ENCODE peak calls at places on chromosomes 13 and 19, in eight cellular contexts. W, A, D, Q, X, S, U and C are unnamed samples.

GRCh38 chr13:98142427-98143156 is at the start of gene FARP1:
- DNase-seq in W (peak; percentile 76), A (peak; percentile 71), D (peak; percentile 79), Q (no peak), X (peak; percentile 91), S (peak; percentile 89), U (peak; percentile 94), C (no peak)

GRCh38 chr13:76463314-76463713 is 422.9 kb downstream of the KCTD12 start:
- DNase-seq in W (no peak), A (no peak), D (peak; percentile 69), Q (no peak), X (no peak), S (no peak), U (no peak), C (no peak)

GRCh38 chr13:43319617-43320444 is 296.4 kb downstream of the DNAJC15 start:
- DNase-seq in W (no peak), A (no peak), D (no peak), Q (no peak), X (no peak), S (no peak), U (peak; percentile 57), C (no peak)

GRCh38 chr19:29672933-29673336 is 7.7 kb downstream of the PLEKHF1 start:
- DNase-seq in W (no peak), A (no peak), D (no peak), Q (no peak), X (no peak), S (no peak), U (no peak), C (no peak)

GRCh38 chr13:37681295-37682032 is 82.9 kb upstream of the POSTN start:
- DNase-seq in W (no peak), A (no peak), D (peak; percentile 46), Q (no peak), X (no peak), S (no peak), U (no peak), C (no peak)

GRCh38 chr13:75636339-75637095 is 387 bp downstream of the LMO7 start:
- DNase-seq in W (peak; percentile 25), A (no peak), D (peak; percentile 36), Q (no peak), X (peak; percentile 10), S (peak; percentile 24), U (peak; percentile 61), C (no peak)

GRCh38 chr19:19528721-19529490 is at the start of gene YJEFN3:
- DNase-seq in W (no peak), A (no peak), D (no peak), Q (no peak), X (no peak), S (no peak), U (peak; percentile 61), C (no peak)

GRCh38 chr13:40101708-40102359 is 446.4 kb downstream of the COG6 start:
- DNase-seq in W (no peak), A (no peak), D (no peak), Q (no peak), X (no peak), S (no peak), U (no peak), C (no peak)

DNA sequence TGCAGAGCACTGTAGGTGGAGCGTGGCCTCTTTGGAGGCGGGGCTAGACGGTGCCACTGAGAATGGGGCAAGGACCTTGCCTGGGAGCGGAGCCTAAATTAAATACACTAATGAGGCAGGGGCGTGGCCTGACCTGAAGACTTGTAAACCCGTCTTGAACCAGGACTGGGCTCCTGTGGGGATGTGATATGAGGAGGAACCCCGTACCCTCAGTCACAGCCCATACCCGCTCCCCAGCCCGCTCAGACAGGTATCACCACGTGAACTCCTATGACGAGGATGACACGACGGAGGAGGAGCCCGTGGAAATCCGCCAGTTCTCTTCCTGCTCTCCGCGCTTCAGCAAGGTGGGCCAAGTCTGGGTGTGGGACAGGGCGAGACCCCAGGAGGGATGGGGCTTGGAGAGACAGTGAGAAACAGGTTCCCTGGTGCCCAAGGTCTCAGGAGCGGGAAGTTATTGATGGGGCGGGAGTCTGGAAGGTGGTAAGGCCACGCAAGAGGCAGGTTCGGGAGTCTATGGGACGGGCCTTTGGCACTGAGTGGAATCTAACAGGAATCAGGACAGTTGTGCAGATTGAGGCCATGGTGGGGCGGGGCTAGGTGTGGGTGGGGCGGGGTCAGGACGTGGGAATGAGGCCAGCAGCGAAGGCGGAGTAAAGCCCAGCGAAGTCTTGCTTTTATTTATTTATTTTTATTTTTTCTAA is 14.7 kb downstream of the DNASE2 start:
- DNase-seq in W (no peak), A (no peak), D (no peak), Q (no peak), X (no peak), S (no peak), U (peak; percentile 20), C (no peak)
- TF ChIP-seq CTCF in W (no peak), A (no peak), D (no peak), Q (no peak), X (no peak), S (no peak), U (no peak), C (no peak)

GRCh38 chr13:99231726-99232125 is 26.5 kb downstream of the GPR18 start:
- DNase-seq in W (no peak), A (no peak), D (no peak), Q (no peak), X (no peak), S (no peak), U (no peak), C (no peak)

GRCh38 chr13:99227909-99228688 is 27.4 kb downstream of the UBAC2 start:
- DNase-seq in W (peak; percentile 51), A (no peak), D (peak; percentile 14), Q (no peak), X (no peak), S (no peak), U (no peak), C (no peak)

GRCh38 chr13:99227331-99227900 is 26.8 kb downstream of the UBAC2 start:
- DNase-seq in W (no peak), A (no peak), D (no peak), Q (no peak), X (no peak), S (no peak), U (no peak), C (no peak)

GRCh38 chr13:99228737-99229691 is 28.4 kb downstream of the UBAC2 start:
- DNase-seq in W (no peak), A (no peak), D (peak; percentile 78), Q (no peak), X (no peak), S (no peak), U (no peak), C (no peak)

DNA sequence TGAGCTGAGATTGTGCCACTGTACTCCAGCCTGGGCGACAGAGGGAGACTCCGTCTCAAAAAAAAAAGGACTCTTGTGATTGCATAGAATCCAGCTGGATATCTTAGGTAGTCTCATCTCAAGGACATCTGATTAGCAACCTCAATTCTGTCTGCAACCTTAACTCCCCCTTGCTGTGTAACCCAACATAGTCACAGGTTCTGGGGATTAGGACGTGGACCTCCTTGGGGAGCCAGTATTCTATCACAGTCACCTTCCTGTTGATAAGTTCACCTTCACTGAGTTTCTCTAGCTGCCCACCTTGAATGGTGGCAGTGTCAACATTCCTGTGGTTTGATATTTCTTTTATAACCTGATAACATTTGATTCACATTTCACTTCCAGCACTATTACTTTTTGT is 27.2 kb downstream of the GPR18 start:
- DNase-seq in W (no peak), A (no peak), D (no peak), Q (no peak), X (no peak), S (no peak), U (no peak), C (no peak)
- H3K4me1 ChIP-seq in W (peaks cover 62% of the 10 kb centered on the region), A (peaks cover 26% of the 10 kb centered on the region), D (peaks cover 28% of the 10 kb centered on the region), Q (peaks cover 14% of the 10 kb centered on the region), X (peaks cover 10% of the 10 kb centered on the region), S (no peaks in the 10 kb centered on the region), U (peaks cover 3% of the 10 kb centered on the region), C (peaks cover 37% of the 10 kb centered on the region)

GRCh38 chr19:42281175-42282035 is 12.4 kb downstream of the CIC start:
- DNase-seq in W (peak; percentile 64), A (peak; percentile 48), D (no peak), Q (no peak), X (peak; percentile 30), S (peak; percentile 50), U (peak; percentile 58), C (peak; percentile 76)

GRCh38 chr19:42279148-42279901 is 10.3 kb downstream of the CIC start:
- DNase-seq in W (no peak), A (no peak), D (no peak), Q (no peak), X (no peak), S (no peak), U (no peak), C (no peak)

GRCh38 chr19:42280761-42281174 is 11.7 kb downstream of the CIC start:
- DNase-seq in W (peak; percentile 73), A (peak; percentile 53), D (no peak), Q (no peak), X (peak; percentile 67), S (no peak), U (peak; percentile 51), C (no peak)

GRCh38 chr19:42277821-42278809 is 9.1 kb downstream of the CIC start:
- DNase-seq in W (no peak), A (no peak), D (no peak), Q (no peak), X (no peak), S (peak; percentile 35), U (no peak), C (no peak)

GRCh38 chr19:42279902-42280760 is 11.1 kb downstream of the CIC start:
- DNase-seq in W (peak; percentile 93), A (peak; percentile 92), D (no peak), Q (peak; percentile 69), X (peak; percentile 93), S (peak; percentile 89), U (peak; percentile 94), C (peak; percentile 94)
- TF ChIP-seq CTCF in W (peak; percentile 92), A (peak; percentile 78), D (no peak), Q (peak; percentile 94), X (peak; percentile 89), S (peak; percentile 94), U (peak; percentile 80), C (peak; percentile 94)

GRCh38 chr13:110322828-110323171 is 15.7 kb downstream of the COL4A2 start:
- DNase-seq in W (no peak), A (no peak), D (no peak), Q (no peak), X (no peak), S (no peak), U (no peak), C (peak; percentile 40)

GRCh38 chr13:110320645-110321044 is 13.6 kb downstream of the COL4A2 start:
- DNase-seq in W (no peak), A (no peak), D (no peak), Q (no peak), X (no peak), S (no peak), U (no peak), C (no peak)

GRCh38 chr13:110322126-110322827 is 15.2 kb downstream of the COL4A2 start:
- DNase-seq in W (no peak), A (no peak), D (no peak), Q (no peak), X (no peak), S (no peak), U (no peak), C (peak; percentile 50)

GRCh38 chr13:110323986-110324749 is 17.1 kb downstream of the COL4A2 start:
- DNase-seq in W (no peak), A (no peak), D (no peak), Q (no peak), X (no peak), S (no peak), U (no peak), C (peak; percentile 30)

DNA sequence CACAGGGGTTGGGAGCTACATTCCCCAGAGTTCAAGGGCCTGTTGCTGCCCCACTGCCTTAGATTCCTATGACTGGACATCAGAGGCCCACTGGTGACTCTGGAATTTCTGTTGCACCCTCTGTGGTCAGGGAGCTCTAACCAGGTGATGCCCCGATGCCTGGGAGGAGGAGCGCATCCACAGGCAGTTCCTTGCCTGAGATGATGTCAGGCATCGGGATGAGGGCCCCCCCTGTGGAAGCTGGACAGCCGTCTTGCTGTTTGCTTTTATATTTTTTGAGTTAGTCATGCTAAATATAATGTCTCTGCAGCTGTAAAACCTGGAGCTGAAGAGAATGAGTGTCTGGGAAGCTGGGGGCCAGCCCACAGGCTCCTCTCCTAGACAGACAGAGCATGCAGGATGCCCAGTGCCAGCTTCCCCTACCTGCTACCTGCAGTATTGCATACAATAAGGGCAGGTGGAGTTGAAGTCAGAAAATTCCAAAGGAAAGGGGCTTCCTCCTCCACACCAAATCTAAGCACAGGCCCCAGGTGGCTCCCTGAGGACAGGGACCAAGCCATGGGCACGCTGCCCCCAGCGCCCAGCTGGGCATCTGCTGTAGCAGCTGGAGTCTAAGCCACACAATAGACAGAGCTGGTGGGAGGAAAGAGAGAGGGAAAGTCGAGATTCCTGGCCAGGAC is 16.2 kb downstream of the COL4A2 start:
- DNase-seq in W (no peak), A (no peak), D (peak; percentile 73), Q (no peak), X (no peak), S (no peak), U (no peak), C (peak; percentile 53)
- H3K4me1 ChIP-seq in W (peaks cover 4% of the 10 kb centered on the region), A (peaks cover 38% of the 10 kb centered on the region), D (peaks cover 37% of the 10 kb centered on the region), Q (peaks cover 89% of the 10 kb centered on the region), X (peaks cover 29% of the 10 kb centered on the region), S (no peaks in the 10 kb centered on the region), U (peaks cover 30% of the 10 kb centered on the region), C (peaks cover 95% of the 10 kb centered on the region)